ENCODE peak calls at places on chromosomes 2 and 18, in seven cellular contexts. O, Q, Z, U, J, P and S are unnamed samples.

GRCh38 chr2:120743657-120744056 is 8.0 kb downstream of the GLI2 start:
- DNase-seq in O (no peak), U (no peak), Z (no peak), P (no peak), Q (no peak), J (no peak), S (no peak)

GRCh38 chr2:45871541-45871940 is 220.1 kb downstream of the PRKCE start:
- DNase-seq in U (no peak), P (no peak), Z (no peak), J (no peak), O (no peak), Q (no peak), S (no peak)

GRCh38 chr2:233800231-233800630 is 22.1 kb downstream of the MROH2A start:
- DNase-seq in U (no peak), Q (no peak), O (no peak), P (no peak), Z (no peak), J (no peak), S (no peak)

GRCh38 chr2:236858661-236859060 is 227.0 kb upstream of the COPS8 start:
- DNase-seq in U (no peak), P (no peak), J (no peak), Q (no peak), O (no peak), Z (no peak), S (no peak)

GRCh38 chr18:5584751-5585417 is 41.1 kb upstream of the EPB41L3 start:
- DNase-seq in J (no peak), Q (no peak), Z (no peak), U (no peak), P (no peak), O (peak; percentile 41), S (peak; percentile 56)

GRCh38 chr2:57759822-57760300 is 286.7 kb upstream of the VRK2 start:
- DNase-seq in Z (peak; percentile 78), Q (peak; percentile 86), U (peak; percentile 85), J (peak; percentile 87), O (peak; percentile 74), P (peak; percentile 87), S (peak; percentile 91)

GRCh38 chr18:56351911-56352502 is 286.4 kb downstream of the TXNL1 start:
- DNase-seq in U (peak; percentile 3), J (no peak), Q (no peak), Z (no peak), P (no peak), O (no peak), S (no peak)

GRCh38 chr2:70010222-70011111 is 49.0 kb upstream of the ASPRV1 start:
- DNase-seq in P (no peak), U (no peak), J (no peak), O (no peak), Q (no peak), Z (no peak), S (no peak)

GRCh38 chr2:175950512-175950911 is 51.6 kb downstream of the LNPK start:
- DNase-seq in J (no peak), Z (no peak), O (no peak), P (no peak), U (no peak), Q (no peak), S (no peak)

GRCh38 chr2:178485356-178485755 is 5.1 kb downstream of the PLEKHA3 start:
- DNase-seq in U (no peak), O (no peak), Q (no peak), J (no peak), Z (no peak), P (no peak), S (peak; percentile 16)

GRCh38 chr2:45167885-45168284 is 158.6 kb upstream of the SIX2 start:
- DNase-seq in J (no peak), Z (no peak), O (no peak), P (no peak), Q (no peak), U (no peak), S (no peak)

GRCh38 chr2:16559263-16559662 is 106.4 kb downstream of the CYRIA start:
- DNase-seq in P (peak; percentile 20), Z (no peak), Q (no peak), U (no peak), O (no peak), J (no peak), S (no peak)

GRCh38 chr2:62254424-62255266 is 58.7 kb downstream of the B3GNT2 start:
- DNase-seq in P (no peak), O (no peak), Q (no peak), U (no peak), J (no peak), Z (no peak), S (no peak)

GRCh38 chr2:96928277-96928781 is 58.1 kb downstream of the FAM178B start:
- DNase-seq in U (no peak), O (no peak), P (no peak), Z (no peak), Q (no peak), J (no peak), S (peak; percentile 35)

GRCh38 chr2:188789951-188790350 is 184.2 kb upstream of the COL3A1 start:
- DNase-seq in Z (no peak), J (no peak), P (no peak), O (no peak), U (no peak), Q (no peak), S (no peak)

GRCh38 chr2:73175663-73176204 is 26.6 kb upstream of the NOTO start:
- DNase-seq in Z (peak; percentile 24), O (no peak), Q (peak; percentile 85), J (peak; percentile 76), P (peak; percentile 95), U (peak; percentile 76), S (peak; percentile 83)

GRCh38 chr18:7485616-7486015 is 81.5 kb upstream of the PTPRM start:
- DNase-seq in J (no peak), U (no peak), P (no peak), Q (no peak), O (no peak), Z (no peak), S (no peak)

GRCh38 chr2:43473767-43474166 is 122.1 kb downstream of the THADA start:
- DNase-seq in J (no peak), P (no peak), U (no peak), Q (no peak), Z (no peak), O (no peak), S (no peak)